ENCODE peak calls at places on chromosomes 5 and 9, in seven cellular contexts. H is PC-3, Q is amniotic epithelial cell, Y is GM12865, S is iris pigment epithelial cell, F is adipocyte, V is HTR-8/SVneo. U is an unnamed sample.

GRCh38 chr5:14523243-14524034 is 58.2 kb upstream of the OTULINL start:
- DNase-seq in H (no peak), Q (no peak), Y (no peak), S (no peak), F (no peak), V (no peak), U (no peak)

GRCh38 chr5:141608557-141608956 is 10.2 kb downstream of the DIAPH1 start:
- DNase-seq in H (no peak), Q (no peak), Y (no peak), S (no peak), F (no peak), V (no peak), U (no peak)

GRCh38 chr5:63070001-63070400 is 491.4 kb downstream of the LRRC70 start:
- DNase-seq in H (no peak), Q (no peak), Y (no peak), S (no peak), F (no peak), V (no peak), U (no peak)

GRCh38 chr5:135238622-135239460 is 160.2 kb downstream of the MACROH2A1 start:
- DNase-seq in H (no peak), Q (no peak), Y (no peak), S (no peak), F (no peak), V (no peak), U (no peak)

GRCh38 chr5:77292026-77292757 is 81.7 kb downstream of the PDE8B start:
- DNase-seq in H (peak; percentile 34), Q (no peak), Y (no peak), S (peak; percentile 43), F (peak; percentile 71), V (peak; percentile 41), U (no peak)

GRCh38 chr5:132342291-132343180 is 27.0 kb upstream of the SLC22A5 start:
- DNase-seq in H (no peak), Q (peak; percentile 63), Y (no peak), S (no peak), F (peak; percentile 37), V (no peak), U (no peak)

GRCh38 chr9:116238225-116238624 is 84.6 kb downstream of the PAPPA start:
- DNase-seq in H (peak; percentile 11), Q (peak; percentile 93), Y (no peak), S (peak; percentile 91), F (peak; percentile 82), V (peak; percentile 10), U (no peak)

GRCh38 chr5:155434681-155435080 is 421.1 kb downstream of the KIF4B start:
- DNase-seq in H (no peak), Q (no peak), Y (no peak), S (no peak), F (no peak), V (no peak), U (no peak)

GRCh38 chr9:77927265-77927664 is 104.3 kb downstream of the GNAQ start:
- DNase-seq in H (peak; percentile 22), Q (peak; percentile 72), Y (no peak), S (peak; percentile 68), F (peak; percentile 68), V (peak; percentile 22), U (no peak)

GRCh38 chr5:17802256-17802655 is 168.0 kb downstream of the TAF11L14 start:
- DNase-seq in H (no peak), Q (no peak), Y (no peak), S (peak; percentile 31), F (no peak), V (no peak), U (no peak)

GRCh38 chr9:129773262-129774048 is 20.6 kb upstream of the PTGES start:
- DNase-seq in H (peak; percentile 87), Q (peak; percentile 100), Y (no peak), S (peak; percentile 97), F (peak; percentile 47), V (peak; percentile 75), U (no peak)

GRCh38 chr9:135522931-135523330 is 1.7 kb downstream of the LCN1 start:
- DNase-seq in H (no peak), Q (no peak), Y (no peak), S (no peak), F (no peak), V (no peak), U (no peak)

GRCh38 chr5:41978686-41979085 is 53.6 kb downstream of the FBXO4 start:
- DNase-seq in H (no peak), Q (no peak), Y (no peak), S (no peak), F (no peak), V (no peak), U (no peak)

GRCh38 chr9:3968891-3969290 is 331.0 kb downstream of the GLIS3 start:
- DNase-seq in H (peak; percentile 91), Q (no peak), Y (no peak), S (no peak), F (no peak), V (no peak), U (no peak)

GRCh38 chr5:168042284-168043080 is 249.0 kb upstream of the WWC1 start:
- DNase-seq in H (no peak), Q (no peak), Y (no peak), S (no peak), F (peak; percentile 20), V (no peak), U (no peak)

GRCh38 chr9:127123239-127123935 is 952 bp upstream of the ANGPTL2 start:
- DNase-seq in H (no peak), Q (no peak), Y (no peak), S (no peak), F (no peak), V (no peak), U (no peak)

GRCh38 chr9:69035438-69036316 is at the start of gene FXN:
- DNase-seq in H (peak; percentile 75), Q (peak; percentile 71), Y (peak; percentile 92), S (peak; percentile 81), F (peak; percentile 88), V (peak; percentile 83), U (peak; percentile 68)

GRCh38 chr5:148792649-148793048 is 33.8 kb upstream of the ADRB2 start:
- DNase-seq in H (no peak), Q (no peak), Y (no peak), S (no peak), F (no peak), V (no peak), U (no peak)

GRCh38 chr9:27518809-27519208 is 5.3 kb upstream of the IFNK start:
- DNase-seq in H (no peak), Q (no peak), Y (no peak), S (no peak), F (no peak), V (no peak), U (no peak)

GRCh38 chr5:115170128-115170923 is 618 bp upstream of the TRIM36 start:
- DNase-seq in H (peak; percentile 27), Q (peak; percentile 14), Y (peak; percentile 28), S (peak; percentile 25), F (peak; percentile 54), V (no peak), U (no peak)

GRCh38 chr5:133222979-133223378 is 171.2 kb downstream of the HSPA4 start:
- DNase-seq in H (no peak), Q (no peak), Y (no peak), S (no peak), F (no peak), V (no peak), U (no peak)

GRCh38 chr9:127175319-127175715 is 52.9 kb upstream of the ANGPTL2 start:
- DNase-seq in H (no peak), Q (no peak), Y (no peak), S (no peak), F (no peak), V (no peak), U (no peak)

GRCh38 chr9:137785704-137786161 is 91.8 kb upstream of the CACNA1B start:
- DNase-seq in H (no peak), Q (no peak), Y (no peak), S (no peak), F (no peak), V (no peak), U (no peak)

GRCh38 chr5:134145779-134146581 is 30.8 kb downstream of the SKP1 start:
- DNase-seq in H (peak; percentile 82), Q (peak; percentile 54), Y (peak; percentile 84), S (peak; percentile 57), F (peak; percentile 88), V (peak; percentile 78), U (peak; percentile 82)

GRCh38 chr5:82597437-82597836 is 319.3 kb upstream of the RPS23 start:
- DNase-seq in H (peak; percentile 13), Q (no peak), Y (no peak), S (no peak), F (no peak), V (no peak), U (no peak)

GRCh38 chr5:126809932-126810331 is 33.0 kb downstream of the LMNB1 start:
- DNase-seq in H (no peak), Q (no peak), Y (no peak), S (no peak), F (no peak), V (no peak), U (no peak)

GRCh38 chr9:34253460-34253837 is 74.6 kb downstream of the UBAP1 start:
- DNase-seq in H (peak; percentile 23), Q (peak; percentile 47), Y (no peak), S (peak; percentile 50), F (peak; percentile 39), V (no peak), U (no peak)

GRCh38 chr5:159262859-159263568 is at the start of gene UBLCP1:
- DNase-seq in H (peak; percentile 75), Q (peak; percentile 69), Y (peak; percentile 90), S (peak; percentile 73), F (peak; percentile 93), V (peak; percentile 83), U (peak; percentile 73)

GRCh38 chr5:10518352-10518751 is 45.5 kb upstream of the ANKRD33B start:
- DNase-seq in H (peak; percentile 63), Q (peak; percentile 81), Y (no peak), S (peak; percentile 83), F (no peak), V (no peak), U (no peak)

GRCh38 chr5:58064799-58065198 is 395.1 kb downstream of the PLK2 start:
- DNase-seq in H (no peak), Q (no peak), Y (no peak), S (peak; percentile 5), F (peak; percentile 5), V (no peak), U (no peak)

GRCh38 chr9:127130661-127131538 is 8.5 kb upstream of the ANGPTL2 start:
- DNase-seq in H (peak; percentile 42), Q (peak; percentile 97), Y (no peak), S (peak; percentile 96), F (peak; percentile 73), V (no peak), U (no peak)

GRCh38 chr5:108654042-108654441 is 93.7 kb upstream of the FER start:
- DNase-seq in H (peak; percentile 67), Q (peak; percentile 72), Y (no peak), S (peak; percentile 70), F (no peak), V (no peak), U (no peak)

GRCh38 chr9:78756813-78757510 is 460.0 kb downstream of the PSAT1 start:
- DNase-seq in H (no peak), Q (no peak), Y (peak; percentile 16), S (no peak), F (no peak), V (no peak), U (no peak)

GRCh38 chr9:88890546-88890945 is 100.7 kb upstream of the S1PR3 start:
- DNase-seq in H (no peak), Q (no peak), Y (no peak), S (peak; percentile 19), F (no peak), V (no peak), U (no peak)

U was measured in T-helper 1 cell.